ENCODE peak calls at places on chromosome 2, in nine cellular contexts. I is mesendoderm, Z is T-helper 1 cell, P is M059J, S is AG08396, H is NCI-H748 treated with DMSO at 0.1 percent for 48 hours, W is A549, Y is T-helper 9 cell, O is cardiac muscle cell. Q is an unnamed sample.
A peak's percentile ranks its signal among the peaks of the same experiment; 100 is the strongest.

GRCh38 chr2:107195631-107196030 is 309.7 kb upstream of the ST6GAL2 start:
- DNase-seq in Z (no peak), W (no peak), H (no peak), O (no peak), I (no peak), Y (no peak), P (no peak), S (no peak), Q (no peak)

GRCh38 chr2:110979834-110980612 is 140.7 kb upstream of the BCL2L11 start:
- DNase-seq in S (no peak), O (no peak), Y (no peak), I (peak; percentile 18), Z (no peak), W (no peak), P (peak; percentile 18), H (no peak), Q (no peak)

GRCh38 chr2:58923869-58924268 is 682.7 kb upstream of the FANCL start:
- DNase-seq in W (peak; percentile 32), Z (no peak), Y (no peak), S (peak; percentile 31), O (no peak), I (no peak), P (peak; percentile 43), H (no peak), Q (no peak)

GRCh38 chr2:43220229-43220981 is 6.0 kb downstream of the ZFP36L2 start:
- DNase-seq in W (no peak), S (no peak), P (no peak), Z (no peak), H (no peak), Y (no peak), I (peak; percentile 33), O (peak; percentile 52), Q (peak; percentile 24)

GRCh38 chr2:120890566-120891360 is 155.1 kb downstream of the GLI2 start:
- DNase-seq in H (no peak), O (no peak), Y (no peak), Z (no peak), W (no peak), I (no peak), S (no peak), P (no peak), Q (no peak)

GRCh38 chr2:97677480-97677879 is 8.0 kb downstream of the C2orf92 start:
- DNase-seq in W (no peak), Z (no peak), P (no peak), Y (no peak), I (no peak), S (no peak), O (no peak), H (no peak), Q (no peak)

GRCh38 chr2:170162261-170162612 is 15.7 kb upstream of the MYO3B start:
- DNase-seq in O (no peak), P (peak; percentile 83), Z (no peak), S (no peak), W (no peak), H (no peak), I (no peak), Y (no peak), Q (no peak)

GRCh38 chr2:233329489-233330135 is 22.0 kb downstream of the SAG start:
- DNase-seq in H (peak; percentile 19), I (peak; percentile 73), S (no peak), W (no peak), Z (no peak), P (peak; percentile 52), Y (no peak), O (peak; percentile 80), Q (no peak)

GRCh38 chr2:20146401-20146800 is 78.5 kb downstream of the SDC1 start:
- DNase-seq in Y (no peak), S (no peak), I (no peak), H (no peak), P (peak; percentile 53), Z (no peak), W (no peak), O (no peak), Q (no peak)

GRCh38 chr2:217887841-217888665 is 114.7 kb downstream of the TNS1 start:
- DNase-seq in P (no peak), H (no peak), Z (no peak), O (peak; percentile 74), I (peak; percentile 41), W (no peak), Y (no peak), S (no peak), Q (peak; percentile 49)

GRCh38 chr2:121804340-121804739 is 48.9 kb downstream of the TSN start:
- DNase-seq in O (peak; percentile 32), S (no peak), Z (no peak), H (peak; percentile 39), W (no peak), I (peak; percentile 51), Y (no peak), P (peak; percentile 37), Q (no peak)

GRCh38 chr2:191166756-191167445 is 16.1 kb upstream of the STAT4 start:
- DNase-seq in I (peak; percentile 73), Y (no peak), S (no peak), W (no peak), H (no peak), P (peak; percentile 49), O (no peak), Z (no peak), Q (no peak)

GRCh38 chr2:173752152-173752551 is 213.0 kb downstream of the SP3 start:
- DNase-seq in Y (no peak), S (no peak), O (peak; percentile 34), I (peak; percentile 31), Z (no peak), W (peak; percentile 34), P (peak; percentile 18), H (no peak), Q (no peak)

GRCh38 chr2:149049142-149049541 is 10.6 kb downstream of the LYPD6B start:
- DNase-seq in O (no peak), P (peak; percentile 56), S (no peak), H (no peak), I (no peak), W (no peak), Z (no peak), Y (no peak), Q (no peak)

GRCh38 chr2:124027182-124027581 is 2.1 kb downstream of the CNTNAP5 start:
- DNase-seq in W (peak; percentile 46), I (peak; percentile 89), P (peak; percentile 63), H (peak; percentile 82), Z (no peak), O (peak; percentile 80), S (peak; percentile 46), Y (no peak), Q (peak; percentile 54)

GRCh38 chr2:9594361-9595063 is 36.3 kb downstream of the YWHAQ start:
- DNase-seq in S (peak; percentile 60), Z (no peak), P (peak; percentile 85), Y (no peak), I (peak; percentile 44), W (peak; percentile 56), H (no peak), O (peak; percentile 91), Q (peak; percentile 38)

GRCh38 chr2:40096360-40096759 is 317.3 kb upstream of the THUMPD2 start:
- DNase-seq in Z (no peak), S (no peak), Y (no peak), I (no peak), P (peak; percentile 69), W (peak; percentile 44), H (no peak), O (peak; percentile 70), Q (no peak)

GRCh38 chr2:226475650-226476049 is 324.0 kb downstream of the IRS1 start:
- DNase-seq in W (peak; percentile 56), Z (no peak), S (peak; percentile 14), P (peak; percentile 87), I (peak; percentile 74), H (no peak), Y (no peak), O (peak; percentile 69), Q (no peak)

GRCh38 chr2:201631041-201631440 is 12.3 kb downstream of the TMEM237 start:
- DNase-seq in O (no peak), H (no peak), W (no peak), I (no peak), Y (no peak), S (no peak), P (no peak), Z (no peak), Q (no peak)

GRCh38 chr2:171272039-171272438 is 111.3 kb upstream of the TLK1 start:
- DNase-seq in S (peak; percentile 76), I (peak; percentile 95), W (peak; percentile 84), Y (no peak), Z (no peak), H (no peak), O (peak; percentile 93), P (peak; percentile 96), Q (peak; percentile 11)

GRCh38 chr2:218476676-218477075 is 57.8 kb downstream of the VIL1 start:
- DNase-seq in Y (no peak), W (no peak), S (peak; percentile 3), H (no peak), O (peak; percentile 47), P (no peak), I (no peak), Z (no peak), Q (no peak)

GRCh38 chr2:113886479-113887383 is 3.2 kb upstream of the ACTR3 start:
- DNase-seq in Y (no peak), O (peak; percentile 83), H (no peak), I (no peak), S (peak; percentile 60), Z (no peak), P (peak; percentile 83), W (peak; percentile 68), Q (no peak)

Q was measured in K562.